ENCODE peak calls at places on chromosomes 6 and 20, in ten cellular contexts. C, H, N, J, P, M, E, T, Y and I are unnamed samples. For H3K27me3, the result is how much of the 10 kb centered on the place peaks cover.

GRCh38 chr6:164048840-164049239 is 634.3 kb downstream of the QKI start:
- DNase-seq in C (no peak), H (no peak), N (no peak), J (no peak), P (no peak), M (no peak), E (no peak), T (no peak), Y (no peak), I (no peak)

GRCh38 chr20:25314497-25315417 is 66.9 kb downstream of the PYGB start:
- DNase-seq in C (no peak), H (no peak), N (no peak), J (no peak), P (peak), M (no peak), E (no peak), T (peak), Y (peak), I (no peak)

GRCh38 chr6:13346245-13346644 is 17.9 kb upstream of the TBC1D7 start:
- DNase-seq in C (no peak), H (no peak), N (no peak), J (no peak), P (no peak), M (no peak), E (no peak), T (no peak), Y (no peak), I (no peak)

GRCh38 chr6:89536230-89536629 is 102.3 kb downstream of the LYRM2 start:
- DNase-seq in C (no peak), H (no peak), N (no peak), J (no peak), P (no peak), M (no peak), E (no peak), T (no peak), Y (no peak), I (no peak)

GRCh38 chr6:166567107-166567506 is 19.4 kb downstream of the RAMACL start:
- DNase-seq in C (no peak), H (peak), N (no peak), J (peak), P (no peak), M (peak), E (peak), T (no peak), Y (no peak), I (peak)

GRCh38 chr6:79622353-79622752 is 8.8 kb upstream of the SH3BGRL2 start:
- DNase-seq in C (no peak), H (no peak), N (no peak), J (no peak), P (no peak), M (no peak), E (no peak), T (no peak), Y (no peak), I (no peak)

GRCh38 chr20:10660661-10661060 is 13.1 kb downstream of the JAG1 start:
- DNase-seq in C (no peak), H (peak), N (no peak), J (peak), P (no peak), M (no peak), E (no peak), T (no peak), Y (no peak), I (no peak)

GRCh38 chr6:165245287-165245686 is 64.1 kb downstream of the C6orf118 start:
- DNase-seq in C (no peak), H (peak), N (no peak), J (no peak), P (no peak), M (no peak), E (no peak), T (no peak), Y (no peak), I (peak)

GRCh38 chr6:119347466-119348307 is 1.9 kb downstream of the MAN1A1 start:
- DNase-seq in C (peak), H (peak), N (peak), J (peak), P (peak), M (no peak), E (no peak), T (peak), Y (peak), I (no peak)

GRCh38 chr6:159746759-159747158 is 15.1 kb upstream of the ACAT2 start:
- DNase-seq in C (no peak), H (no peak), N (no peak), J (no peak), P (no peak), M (no peak), E (no peak), T (no peak), Y (no peak), I (no peak)

GRCh38 chr6:2999621-3000455 is at the start of gene NQO2:
- DNase-seq in C (peak), H (peak), N (peak), J (peak), P (peak), M (no peak), E (peak), T (peak), Y (peak), I (peak)

GRCh38 chr6:31076611-31077010 is 35.8 kb downstream of the C6orf15 start:
- DNase-seq in C (no peak), H (no peak), N (no peak), J (no peak), P (no peak), M (no peak), E (no peak), T (no peak), Y (no peak), I (no peak)

GRCh38 chr6:152552616-152553209 is 84.4 kb downstream of the SYNE1 start:
- DNase-seq in C (peak), H (peak), N (no peak), J (peak), P (peak), M (peak), E (peak), T (peak), Y (peak), I (peak)

GRCh38 chr6:24358219-24358821 is 461 bp upstream of the DCDC2 start:
- DNase-seq in C (no peak), H (no peak), N (no peak), J (no peak), P (no peak), M (no peak), E (no peak), T (no peak), Y (no peak), I (peak)

GRCh38 chr6:21595265-21595950 is 1.9 kb downstream of the SOX4 start:
- DNase-seq in C (peak), H (peak), N (peak), J (no peak), P (peak), M (no peak), E (no peak), T (peak), Y (peak), I (peak)

GRCh38 chr6:16635291-16635809 is 125.9 kb downstream of the ATXN1 start:
- DNase-seq in C (no peak), H (no peak), N (no peak), J (no peak), P (no peak), M (no peak), E (no peak), T (no peak), Y (no peak), I (no peak)

GRCh38 chr6:107491791-107492674 is 2.1 kb downstream of the SOBP start:
- DNase-seq in C (no peak), H (peak), N (no peak), J (peak), P (no peak), M (no peak), E (peak), T (no peak), Y (no peak), I (no peak)

GRCh38 chr6:7726416-7727149 is 684 bp downstream of the BMP6 start:
- DNase-seq in C (peak), H (peak), N (no peak), J (no peak), P (no peak), M (no peak), E (no peak), T (no peak), Y (no peak), I (no peak)

GRCh38 chr20:10523438-10523837 is 88.3 kb downstream of the SLX4IP start:
- DNase-seq in C (no peak), H (no peak), N (no peak), J (no peak), P (no peak), M (no peak), E (no peak), T (no peak), Y (no peak), I (peak)

GRCh38 chr20:43444107-43444506 is 13.6 kb upstream of the SRSF6 start:
- DNase-seq in C (no peak), H (no peak), N (no peak), J (no peak), P (no peak), M (no peak), E (no peak), T (no peak), Y (no peak), I (no peak)

GRCh38 chr20:53020834-53021233 is 48.7 kb downstream of the TSHZ2 start:
- DNase-seq in C (no peak), H (no peak), N (no peak), J (no peak), P (no peak), M (no peak), E (no peak), T (no peak), Y (no peak), I (no peak)

GRCh38 chr6:88884361-88884760 is 79.1 kb downstream of the RNGTT start:
- DNase-seq in C (no peak), H (no peak), N (no peak), J (no peak), P (no peak), M (no peak), E (no peak), T (no peak), Y (no peak), I (no peak)

GRCh38 chr6:73299171-73300073 is 36.4 kb upstream of the KHDC1 start:
- DNase-seq in C (no peak), H (peak), N (no peak), J (no peak), P (peak), M (no peak), E (no peak), T (no peak), Y (no peak), I (no peak)

GRCh38 chr6:105560611-105561066 is 157.8 kb upstream of the PREP start:
- DNase-seq in C (no peak), H (peak), N (no peak), J (no peak), P (no peak), M (no peak), E (peak), T (no peak), Y (no peak), I (no peak)

GRCh38 chr20:11426938-11427337 is 490.8 kb upstream of the BTBD3 start:
- DNase-seq in C (no peak), H (no peak), N (no peak), J (no peak), P (no peak), M (no peak), E (no peak), T (no peak), Y (no peak), I (no peak)

GRCh38 chr20:50645253-50646068 is 45.9 kb downstream of the RIPOR3 start:
- DNase-seq in C (peak), H (peak), N (no peak), J (peak), P (peak), M (peak), E (peak), T (peak), Y (peak), I (peak)

GRCh38 chr20:2748551-2749342 is 51.7 kb downstream of the CPXM1 start:
- DNase-seq in C (no peak), H (no peak), N (no peak), J (no peak), P (no peak), M (no peak), E (no peak), T (no peak), Y (no peak), I (no peak)
- H3K27me3 ChIP-seq in C (under half), H (under half), N (under half), J (half or more), P (under half), M (half or more), E (half or more), T (under half), Y (under half), I (under half)

DNA sequence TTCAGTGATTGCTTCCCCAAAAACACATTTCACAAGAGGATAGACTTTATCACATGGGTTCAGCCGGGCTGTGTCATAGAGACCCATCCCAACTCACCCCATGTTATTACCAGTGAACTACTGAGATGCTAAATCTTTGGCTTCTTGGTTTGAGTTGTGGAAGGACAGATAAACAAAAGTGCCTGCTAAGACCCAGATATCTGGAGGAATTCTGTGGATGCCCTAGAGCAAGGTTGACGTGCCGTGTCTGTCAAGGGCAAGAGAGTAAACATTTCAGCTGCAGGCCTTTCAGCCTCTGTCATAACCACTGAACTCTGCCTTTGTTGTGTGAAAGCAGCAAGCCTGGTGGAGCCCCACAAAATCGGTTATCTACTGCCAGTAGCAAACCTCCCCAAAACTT is 11.2 kb upstream of the THBD start:
- DNase-seq in C (no peak), H (no peak), N (no peak), J (no peak), P (no peak), M (no peak), E (no peak), T (no peak), Y (no peak), I (no peak)
- H3K27ac ChIP-seq in C (no peak), H (no peak), N (no peak), J (peak), P (peak), M (no peak), E (no peak), T (no peak), Y (no peak), I (no peak)

GRCh38 chr20:49386848-49387605 is 95.4 kb downstream of the KCNB1 start:
- DNase-seq in C (no peak), H (peak), N (no peak), J (peak), P (no peak), M (no peak), E (no peak), T (no peak), Y (no peak), I (no peak)

GRCh38 chr20:49389854-49390253 is 92.6 kb downstream of the KCNB1 start:
- DNase-seq in C (no peak), H (no peak), N (no peak), J (no peak), P (no peak), M (no peak), E (no peak), T (no peak), Y (no peak), I (no peak)

GRCh38 chr20:49385471-49385870 is 97.0 kb downstream of the KCNB1 start:
- DNase-seq in C (no peak), H (peak), N (no peak), J (peak), P (no peak), M (no peak), E (peak), T (no peak), Y (no peak), I (peak)

GRCh38 chr20:49388790-49389189 is 93.7 kb downstream of the KCNB1 start:
- DNase-seq in C (no peak), H (no peak), N (no peak), J (no peak), P (no peak), M (no peak), E (no peak), T (no peak), Y (no peak), I (no peak)

GRCh38 chr20:49387606-49387939 is 94.9 kb downstream of the KCNB1 start:
- DNase-seq in C (no peak), H (no peak), N (no peak), J (no peak), P (no peak), M (no peak), E (no peak), T (no peak), Y (no peak), I (no peak)
- H3K27me3 ChIP-seq in C (under half), H (under half), N (under half), J (under half), P (under half), M (under half), E (under half), T (under half), Y (under half), I (under half)

DNA sequence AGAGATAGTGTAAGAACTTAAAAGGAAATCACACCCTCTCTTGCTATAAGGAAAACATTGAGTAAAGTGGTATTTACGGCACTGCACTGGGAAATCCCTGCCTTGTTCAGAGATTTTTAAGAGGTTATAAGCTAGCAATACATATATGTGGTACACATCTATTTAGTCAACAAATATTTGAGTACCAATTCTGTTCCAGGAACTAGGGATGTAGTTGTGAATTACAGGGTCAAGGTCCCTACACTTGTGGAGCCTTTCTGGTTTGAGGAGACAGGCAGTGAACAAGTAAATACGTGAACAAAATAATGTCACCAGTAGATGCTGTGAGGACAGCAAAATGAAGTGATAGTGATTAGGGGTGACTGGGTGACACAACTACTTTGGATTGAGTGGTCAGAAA is 1.8 kb downstream of the TM9SF4 start:
- DNase-seq in C (no peak), H (no peak), N (no peak), J (no peak), P (no peak), M (no peak), E (no peak), T (no peak), Y (no peak), I (no peak)
- H3K27ac ChIP-seq in C (no peak), H (no peak), N (no peak), J (no peak), P (no peak), M (no peak), E (no peak), T (peak), Y (no peak), I (no peak)

GRCh38 chr20:63032861-63033634 is 26.3 kb upstream of the BHLHE23 start:
- DNase-seq in C (no peak), H (no peak), N (no peak), J (no peak), P (peak), M (no peak), E (no peak), T (no peak), Y (no peak), I (no peak)

GRCh38 chr20:63037669-63038268 is 31.0 kb upstream of the BHLHE23 start:
- DNase-seq in C (peak), H (no peak), N (no peak), J (no peak), P (peak), M (no peak), E (no peak), T (no peak), Y (no peak), I (peak)

GRCh38 chr20:63035284-63036185 is 28.8 kb upstream of the BHLHE23 start:
- DNase-seq in C (peak), H (no peak), N (no peak), J (no peak), P (peak), M (no peak), E (no peak), T (no peak), Y (no peak), I (no peak)

GRCh38 chr20:63033635-63034510 is 27.1 kb upstream of the BHLHE23 start:
- DNase-seq in C (no peak), H (no peak), N (no peak), J (no peak), P (peak), M (no peak), E (no peak), T (no peak), Y (no peak), I (no peak)

DNA sequence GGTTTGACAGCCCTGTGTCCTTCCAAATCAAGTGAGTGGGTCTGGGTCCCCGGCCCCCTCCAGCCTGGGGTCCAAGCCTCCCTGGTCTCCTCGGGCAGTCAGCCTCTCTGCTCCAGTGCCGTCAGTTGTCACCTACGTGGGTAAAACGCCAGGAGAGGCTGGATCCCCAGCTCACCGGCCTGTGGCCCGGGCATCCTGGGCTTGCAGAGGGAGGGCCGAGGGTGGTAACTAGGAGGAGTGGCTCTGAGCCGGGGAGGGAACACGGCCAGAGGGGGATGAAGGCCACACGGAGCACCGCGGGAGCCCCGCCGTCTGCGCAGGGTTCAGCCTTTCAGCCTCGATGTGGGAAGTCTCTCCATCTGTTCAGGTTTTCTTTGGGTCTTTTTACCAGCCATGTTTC is 29.5 kb upstream of the BHLHE23 start:
- DNase-seq in C (peak), H (no peak), N (no peak), J (no peak), P (peak), M (no peak), E (no peak), T (no peak), Y (no peak), I (no peak)
- H3K27me3 ChIP-seq in C (under half), H (half or more), N (under half), J (half or more), P (under half), M (under half), E (under half), T (under half), Y (half or more), I (under half)

GRCh38 chr20:17682889-17683198 is 802 bp upstream of the RRBP1 start:
- DNase-seq in C (no peak), H (no peak), N (no peak), J (no peak), P (no peak), M (no peak), E (no peak), T (no peak), Y (no peak), I (no peak)

GRCh38 chr20:17683218-17684076 is 1.4 kb upstream of the RRBP1 start:
- DNase-seq in C (no peak), H (no peak), N (no peak), J (no peak), P (no peak), M (no peak), E (no peak), T (no peak), Y (no peak), I (no peak)

GRCh38 chr20:17682103-17682888 is at the start of gene RRBP1:
- DNase-seq in C (peak), H (peak), N (peak), J (peak), P (peak), M (peak), E (peak), T (peak), Y (peak), I (peak)

GRCh38 chr20:17685168-17685567 is 3.1 kb upstream of the RRBP1 start:
- DNase-seq in C (no peak), H (no peak), N (no peak), J (no peak), P (no peak), M (no peak), E (no peak), T (no peak), Y (no peak), I (no peak)

GRCh38 chr20:17684077-17684888 is 2.2 kb upstream of the RRBP1 start:
- DNase-seq in C (no peak), H (no peak), N (no peak), J (no peak), P (no peak), M (no peak), E (no peak), T (peak), Y (no peak), I (no peak)
- H3K27ac ChIP-seq in C (peak), H (no peak), N (no peak), J (no peak), P (no peak), M (no peak), E (no peak), T (no peak), Y (peak), I (no peak)

GRCh38 chr20:63014287-63014686 is 7.5 kb upstream of the BHLHE23 start:
- DNase-seq in C (no peak), H (no peak), N (no peak), J (no peak), P (no peak), M (no peak), E (no peak), T (no peak), Y (no peak), I (no peak)
- H3K27me3 ChIP-seq in C (under half), H (half or more), N (under half), J (half or more), P (under half), M (half or more), E (half or more), T (under half), Y (half or more), I (half or more)